ENCODE peak calls at places on chromosomes 12 and 14, in ten cellular contexts. E, Y, N, C, U, X, Z, R, H and B are unnamed samples.

GRCh38 chr12:7716391-7716790 is 5.2 kb downstream of the DPPA3 start:
- DNase-seq in H (no peak), C (no peak), N (no peak), R (no peak), E (no peak), Z (peak; percentile 55), Y (peak; percentile 43), U (no peak), X (no peak), B (no peak)

GRCh38 chr14:63614964-63615363 is 26.7 kb downstream of the WDR89 start:
- DNase-seq in N (no peak), C (no peak), R (no peak), E (no peak), U (no peak), H (no peak), Z (no peak), Y (no peak), X (no peak), B (no peak)

GRCh38 chr14:34461334-34462131 is 507 bp downstream of the SPTSSA start:
- DNase-seq in R (peak; percentile 35), U (peak; percentile 59), N (peak; percentile 64), Z (peak; percentile 89), Y (peak; percentile 73), C (no peak), E (peak; percentile 44), H (peak; percentile 81), X (peak; percentile 65), B (no peak)

GRCh38 chr12:132470417-132470816 is 19.5 kb upstream of the FBRSL1 start:
- DNase-seq in H (no peak), Y (no peak), X (no peak), C (no peak), R (no peak), E (no peak), N (no peak), U (no peak), Z (no peak), B (no peak)

GRCh38 chr14:89188492-89188891 is 228.5 kb downstream of the FOXN3 start:
- DNase-seq in E (no peak), R (no peak), H (no peak), Y (no peak), Z (no peak), U (no peak), C (no peak), N (no peak), X (no peak), B (no peak)

GRCh38 chr12:51904951-51905471 is 2.3 kb upstream of the ACVRL1 start:
- DNase-seq in X (peak; percentile 9), U (no peak), Z (no peak), Y (no peak), R (no peak), N (no peak), C (no peak), H (no peak), E (no peak), B (no peak)

GRCh38 chr12:104609083-104609844 is 152.5 kb downstream of the CHST11 start:
- DNase-seq in R (no peak), C (no peak), Y (no peak), E (no peak), U (no peak), Z (no peak), H (no peak), X (no peak), N (no peak), B (no peak)

GRCh38 chr12:58064681-58065080 is 123.3 kb downstream of the ATP23 start:
- DNase-seq in E (no peak), H (no peak), C (no peak), Y (no peak), R (no peak), N (no peak), X (no peak), Z (no peak), U (no peak), B (no peak)

GRCh38 chr14:103916636-103917262 is 11.5 kb upstream of the TDRD9 start:
- DNase-seq in N (no peak), C (no peak), Y (no peak), U (no peak), Z (no peak), X (no peak), R (no peak), E (no peak), H (no peak), B (no peak)

GRCh38 chr14:86462193-86462592 is 932.2 kb downstream of the FLRT2 start:
- DNase-seq in Y (peak; percentile 11), N (no peak), X (no peak), Z (peak; percentile 40), U (no peak), H (no peak), E (no peak), R (no peak), C (no peak), B (no peak)

GRCh38 chr14:40003773-40004172 is 571.5 kb upstream of the FBXO33 start:
- DNase-seq in E (no peak), X (no peak), C (no peak), N (no peak), Y (no peak), H (no peak), R (no peak), U (no peak), Z (no peak), B (no peak)

GRCh38 chr12:32837974-32838373 is 58.6 kb downstream of the PKP2 start:
- DNase-seq in C (no peak), H (no peak), R (no peak), Y (no peak), E (no peak), X (no peak), Z (no peak), U (no peak), N (no peak), B (no peak)

GRCh38 chr12:32828552-32828951 is 68.0 kb downstream of the PKP2 start:
- DNase-seq in R (no peak), U (no peak), H (no peak), C (no peak), E (no peak), Y (no peak), X (no peak), Z (no peak), N (no peak), B (no peak)

GRCh38 chr12:32839828-32840227 is 56.7 kb downstream of the PKP2 start:
- DNase-seq in C (no peak), Y (no peak), H (no peak), U (no peak), Z (peak; percentile 15), R (no peak), N (no peak), E (no peak), X (no peak), B (no peak)

GRCh38 chr12:32836710-32837109 is 59.9 kb downstream of the PKP2 start:
- DNase-seq in U (no peak), Y (no peak), C (no peak), R (no peak), N (no peak), X (no peak), E (no peak), H (no peak), Z (no peak), B (no peak)

DNA sequence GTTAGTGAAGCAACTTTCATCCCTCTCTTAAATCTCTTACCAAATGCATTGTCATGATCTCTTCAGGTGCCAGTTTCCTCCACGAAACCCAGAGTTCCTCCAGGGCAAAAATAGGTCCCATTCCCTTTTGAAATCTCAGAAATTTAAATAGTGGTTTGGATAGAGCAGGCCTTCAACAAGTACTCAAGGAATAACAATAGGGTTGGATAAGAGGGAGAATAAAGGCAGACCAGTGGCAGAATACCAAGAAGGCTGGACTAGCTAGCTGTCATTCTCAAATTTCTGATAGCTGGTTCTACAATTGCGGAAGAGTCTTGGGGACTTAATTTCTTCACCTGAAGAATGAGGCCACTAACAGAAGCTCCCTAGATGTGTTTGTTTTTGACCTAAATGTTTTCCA is 62.5 kb downstream of the PKP2 start:
- DNase-seq in Y (no peak), R (no peak), E (no peak), X (no peak), H (no peak), Z (no peak), C (no peak), U (no peak), N (no peak), B (no peak)
- TF ChIP-seq EP300 in Y (no peak), R (no peak), E (no peak), X (no peak), H (no peak), Z (no peak), C (no peak), U (no peak), N (no peak), B (no peak)

DNA sequence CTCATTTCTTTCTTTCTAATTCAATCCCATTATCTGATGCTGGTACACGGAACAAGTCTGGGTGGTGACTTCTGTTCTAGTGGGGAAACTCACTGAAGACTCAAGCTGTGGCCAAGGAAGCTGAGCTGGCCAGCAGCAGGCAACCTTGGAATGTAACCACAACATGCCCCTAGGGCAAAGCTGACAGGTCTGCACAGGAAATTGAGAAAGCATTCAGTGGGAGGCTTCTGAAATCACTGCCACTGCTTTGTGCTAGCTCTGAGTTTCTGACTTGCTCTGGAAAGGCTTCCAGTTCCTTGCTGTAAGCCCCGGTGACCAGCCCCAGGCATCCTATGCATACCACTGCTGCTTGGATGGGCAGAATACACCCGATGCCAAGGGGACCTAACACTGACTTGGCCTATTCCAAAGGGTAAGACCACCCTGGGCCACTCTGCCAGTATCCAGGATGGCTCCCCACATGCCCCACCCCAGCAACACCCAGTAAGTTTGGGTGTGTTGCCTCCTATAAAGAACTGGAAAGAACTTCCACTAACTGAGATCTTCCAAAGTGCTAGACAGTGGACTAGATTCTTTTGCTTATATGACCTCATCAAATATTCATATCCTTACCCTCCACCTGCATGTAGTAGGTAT is 84.5 kb upstream of the CDKN3 start:
- DNase-seq in H (no peak), U (no peak), Z (no peak), E (no peak), R (no peak), X (no peak), N (no peak), Y (peak; percentile 40), C (no peak), B (no peak)
- TF ChIP-seq EP300 in H (no peak), U (no peak), Z (no peak), E (no peak), R (no peak), X (no peak), N (no peak), Y (no peak), C (no peak), B (no peak)

GRCh38 chr14:75578099-75578785 is at the start of gene FLVCR2:
- DNase-seq in H (peak; percentile 90), X (peak; percentile 91), R (peak; percentile 45), N (peak; percentile 90), C (no peak), U (peak; percentile 74), E (peak; percentile 80), Z (peak; percentile 44), Y (peak; percentile 62), B (peak; percentile 96)
- TF ChIP-seq EP300 in H (no peak), X (no peak), R (no peak), N (no peak), C (no peak), U (no peak), E (peak; percentile 39), Z (no peak), Y (no peak), B (no peak)

GRCh38 chr12:1847411-1847810 is 27.0 kb downstream of the LRTM2 start:
- DNase-seq in C (no peak), U (no peak), E (no peak), X (peak; percentile 2), R (no peak), Y (no peak), N (no peak), Z (no peak), H (no peak), B (no peak)
- TF ChIP-seq EP300 in C (no peak), U (no peak), E (no peak), X (no peak), R (no peak), Y (no peak), N (no peak), Z (no peak), H (no peak), B (no peak)